ENCODE peak calls at places on chromosomes 2 and 18, in seven cellular contexts. One of them, this sample, is unnamed.

GRCh38 chr2:102050854-102051391 is 59.2 kb downstream of the IL1R2 start:
- DNase-seq in fibroblast of pulmonary artery: peak; percentile 99
- DNase-seq in brain microvascular endothelial cell: peak; percentile 83
- DNase-seq in natural killer cell: no peak
- DNase-seq in AG09309: no peak
- DNase-seq in heart left ventricle: peak; percentile 85
- DNase-seq in left ventricle myocardium inferior: peak; percentile 89
- DNase-seq in this sample: no peak

GRCh38 chr2:182744490-182744889 is 28.4 kb downstream of the DNAJC10 start:
- DNase-seq in natural killer cell: no peak
- DNase-seq in fibroblast of pulmonary artery: peak; percentile 45
- DNase-seq in heart left ventricle: no peak
- DNase-seq in brain microvascular endothelial cell: no peak
- DNase-seq in AG09309: peak; percentile 13
- DNase-seq in left ventricle myocardium inferior: no peak
- DNase-seq in this sample: no peak

GRCh38 chr18:26745288-26745975 is 120.1 kb downstream of the AQP4 start:
- DNase-seq in heart left ventricle: no peak
- DNase-seq in fibroblast of pulmonary artery: no peak
- DNase-seq in AG09309: no peak
- DNase-seq in left ventricle myocardium inferior: no peak
- DNase-seq in natural killer cell: no peak
- DNase-seq in brain microvascular endothelial cell: no peak
- DNase-seq in this sample: no peak

GRCh38 chr2:74029719-74030397 is 45.1 kb downstream of the TET3 start:
- DNase-seq in left ventricle myocardium inferior: no peak
- DNase-seq in heart left ventricle: no peak
- DNase-seq in brain microvascular endothelial cell: no peak
- DNase-seq in AG09309: no peak
- DNase-seq in natural killer cell: no peak
- DNase-seq in fibroblast of pulmonary artery: no peak
- DNase-seq in this sample: no peak

GRCh38 chr2:20349457-20350034 is 1.1 kb downstream of the PUM2 start:
- DNase-seq in heart left ventricle: no peak
- DNase-seq in natural killer cell: no peak
- DNase-seq in AG09309: no peak
- DNase-seq in left ventricle myocardium inferior: no peak
- DNase-seq in brain microvascular endothelial cell: no peak
- DNase-seq in fibroblast of pulmonary artery: no peak
- DNase-seq in this sample: no peak

GRCh38 chr2:152174574-152174973 is 989 bp downstream of the STAM2 start:
- DNase-seq in left ventricle myocardium inferior: no peak
- DNase-seq in brain microvascular endothelial cell: no peak
- DNase-seq in fibroblast of pulmonary artery: no peak
- DNase-seq in natural killer cell: no peak
- DNase-seq in AG09309: no peak
- DNase-seq in heart left ventricle: no peak
- DNase-seq in this sample: no peak

GRCh38 chr2:25279091-25279651 is 62.6 kb downstream of the DNMT3A start:
- DNase-seq in fibroblast of pulmonary artery: peak; percentile 33
- DNase-seq in AG09309: no peak
- DNase-seq in natural killer cell: no peak
- DNase-seq in brain microvascular endothelial cell: no peak
- DNase-seq in heart left ventricle: peak; percentile 74
- DNase-seq in left ventricle myocardium inferior: peak; percentile 73
- DNase-seq in this sample: no peak

GRCh38 chr18:46915800-46916550 is 1.3 kb downstream of the PIAS2 start:
- DNase-seq in natural killer cell: no peak
- DNase-seq in brain microvascular endothelial cell: no peak
- DNase-seq in AG09309: no peak
- DNase-seq in fibroblast of pulmonary artery: no peak
- DNase-seq in left ventricle myocardium inferior: no peak
- DNase-seq in heart left ventricle: no peak
- DNase-seq in this sample: no peak

GRCh38 chr2:41294331-41294730 is 753.5 kb upstream of the PKDCC start:
- DNase-seq in left ventricle myocardium inferior: no peak
- DNase-seq in fibroblast of pulmonary artery: peak; percentile 6
- DNase-seq in natural killer cell: no peak
- DNase-seq in heart left ventricle: peak; percentile 14
- DNase-seq in AG09309: no peak
- DNase-seq in brain microvascular endothelial cell: peak; percentile 56
- DNase-seq in this sample: no peak

GRCh38 chr2:138020432-138020831 is 56.2 kb downstream of the HNMT start:
- DNase-seq in heart left ventricle: no peak
- DNase-seq in fibroblast of pulmonary artery: no peak
- DNase-seq in left ventricle myocardium inferior: no peak
- DNase-seq in AG09309: no peak
- DNase-seq in brain microvascular endothelial cell: no peak
- DNase-seq in natural killer cell: no peak
- DNase-seq in this sample: no peak

GRCh38 chr2:205187731-205188130 is 494.6 kb upstream of the NRP2 start:
- DNase-seq in heart left ventricle: no peak
- DNase-seq in brain microvascular endothelial cell: no peak
- DNase-seq in left ventricle myocardium inferior: no peak
- DNase-seq in fibroblast of pulmonary artery: peak; percentile 8
- DNase-seq in AG09309: no peak
- DNase-seq in natural killer cell: no peak
- DNase-seq in this sample: no peak

GRCh38 chr2:194087569-194087968 is 1569.5 kb upstream of the SLC39A10 start:
- DNase-seq in left ventricle myocardium inferior: no peak
- DNase-seq in natural killer cell: no peak
- DNase-seq in AG09309: no peak
- DNase-seq in brain microvascular endothelial cell: no peak
- DNase-seq in heart left ventricle: no peak
- DNase-seq in fibroblast of pulmonary artery: peak; percentile 64
- DNase-seq in this sample: no peak

GRCh38 chr18:1383465-1383864 is 478.8 kb downstream of the ADCYAP1 start:
- DNase-seq in fibroblast of pulmonary artery: no peak
- DNase-seq in AG09309: no peak
- DNase-seq in left ventricle myocardium inferior: no peak
- DNase-seq in natural killer cell: no peak
- DNase-seq in brain microvascular endothelial cell: no peak
- DNase-seq in heart left ventricle: no peak
- DNase-seq in this sample: no peak

DNA sequence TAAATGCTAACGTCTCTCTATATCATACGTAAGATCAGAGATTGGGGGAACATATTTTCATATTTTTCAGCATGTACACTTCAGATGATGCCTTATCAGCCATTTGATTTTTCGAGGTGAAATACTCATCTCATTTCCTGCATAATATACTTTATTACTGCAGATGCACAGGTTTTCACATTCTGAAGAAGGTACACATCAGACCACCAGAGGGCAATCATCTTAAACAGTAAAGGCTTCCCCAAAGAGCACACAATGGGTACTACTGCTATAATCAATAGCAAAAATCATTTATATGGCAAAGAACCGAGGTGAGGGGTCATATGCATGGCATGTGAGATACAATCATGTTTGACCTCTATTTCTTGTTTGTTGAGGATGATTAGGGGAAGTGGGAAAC is 118.9 kb downstream of the EPB41L3 start:
- DNase-seq in fibroblast of pulmonary artery: peak; percentile 64
- DNase-seq in AG09309: no peak
- DNase-seq in natural killer cell: no peak
- DNase-seq in left ventricle myocardium inferior: no peak
- DNase-seq in brain microvascular endothelial cell: peak; percentile 39
- DNase-seq in heart left ventricle: no peak
- DNase-seq in this sample: no peak
- TF ChIP-seq CTCF in fibroblast of pulmonary artery: peak; percentile 71
- TF ChIP-seq CTCF in AG09309: peak; percentile 48
- TF ChIP-seq CTCF in natural killer cell: peak; percentile 16
- TF ChIP-seq CTCF in left ventricle myocardium inferior: peak; percentile 46
- TF ChIP-seq CTCF in brain microvascular endothelial cell: peak; percentile 58
- TF ChIP-seq CTCF in heart left ventricle: peak; percentile 48
- TF ChIP-seq CTCF in this sample: peak; percentile 82

GRCh38 chr2:226703501-226703900 is 96.1 kb downstream of the IRS1 start:
- DNase-seq in fibroblast of pulmonary artery: no peak
- DNase-seq in natural killer cell: no peak
- DNase-seq in left ventricle myocardium inferior: no peak
- DNase-seq in AG09309: no peak
- DNase-seq in brain microvascular endothelial cell: no peak
- DNase-seq in heart left ventricle: no peak
- DNase-seq in this sample: no peak

GRCh38 chr2:226701052-226701451 is 98.6 kb downstream of the IRS1 start:
- DNase-seq in brain microvascular endothelial cell: peak; percentile 41
- DNase-seq in left ventricle myocardium inferior: no peak
- DNase-seq in natural killer cell: no peak
- DNase-seq in fibroblast of pulmonary artery: peak; percentile 74
- DNase-seq in heart left ventricle: no peak
- DNase-seq in AG09309: peak; percentile 99
- DNase-seq in this sample: no peak

GRCh38 chr2:226698671-226699070 is 100.9 kb downstream of the IRS1 start:
- DNase-seq in fibroblast of pulmonary artery: no peak
- DNase-seq in AG09309: no peak
- DNase-seq in heart left ventricle: no peak
- DNase-seq in brain microvascular endothelial cell: no peak
- DNase-seq in left ventricle myocardium inferior: no peak
- DNase-seq in natural killer cell: no peak
- DNase-seq in this sample: no peak

GRCh38 chr2:226694910-226695309 is 104.7 kb downstream of the IRS1 start:
- DNase-seq in heart left ventricle: no peak
- DNase-seq in fibroblast of pulmonary artery: no peak
- DNase-seq in brain microvascular endothelial cell: no peak
- DNase-seq in natural killer cell: no peak
- DNase-seq in AG09309: no peak
- DNase-seq in left ventricle myocardium inferior: no peak
- DNase-seq in this sample: no peak

GRCh38 chr2:226699321-226699720 is 100.3 kb downstream of the IRS1 start:
- DNase-seq in heart left ventricle: peak; percentile 82
- DNase-seq in fibroblast of pulmonary artery: peak; percentile 63
- DNase-seq in natural killer cell: no peak
- DNase-seq in left ventricle myocardium inferior: peak; percentile 70
- DNase-seq in brain microvascular endothelial cell: peak; percentile 59
- DNase-seq in AG09309: no peak
- DNase-seq in this sample: no peak
- TF ChIP-seq CTCF in heart left ventricle: peak; percentile 31
- TF ChIP-seq CTCF in fibroblast of pulmonary artery: peak; percentile 10
- TF ChIP-seq CTCF in natural killer cell: no peak
- TF ChIP-seq CTCF in left ventricle myocardium inferior: peak; percentile 26
- TF ChIP-seq CTCF in brain microvascular endothelial cell: peak; percentile 46
- TF ChIP-seq CTCF in AG09309: peak; percentile 7
- TF ChIP-seq CTCF in this sample: no peak

GRCh38 chr2:30503007-30503691 is 56.1 kb downstream of the LCLAT1 start:
- DNase-seq in natural killer cell: no peak
- DNase-seq in brain microvascular endothelial cell: no peak
- DNase-seq in fibroblast of pulmonary artery: peak; percentile 48
- DNase-seq in left ventricle myocardium inferior: no peak
- DNase-seq in AG09309: no peak
- DNase-seq in heart left ventricle: no peak
- DNase-seq in this sample: no peak
- TF ChIP-seq CTCF in natural killer cell: peak; percentile 54
- TF ChIP-seq CTCF in brain microvascular endothelial cell: peak; percentile 20
- TF ChIP-seq CTCF in fibroblast of pulmonary artery: peak; percentile 27
- TF ChIP-seq CTCF in left ventricle myocardium inferior: peak; percentile 42
- TF ChIP-seq CTCF in AG09309: peak; percentile 14
- TF ChIP-seq CTCF in heart left ventricle: peak; percentile 33
- TF ChIP-seq CTCF in this sample: peak; percentile 71

DNA sequence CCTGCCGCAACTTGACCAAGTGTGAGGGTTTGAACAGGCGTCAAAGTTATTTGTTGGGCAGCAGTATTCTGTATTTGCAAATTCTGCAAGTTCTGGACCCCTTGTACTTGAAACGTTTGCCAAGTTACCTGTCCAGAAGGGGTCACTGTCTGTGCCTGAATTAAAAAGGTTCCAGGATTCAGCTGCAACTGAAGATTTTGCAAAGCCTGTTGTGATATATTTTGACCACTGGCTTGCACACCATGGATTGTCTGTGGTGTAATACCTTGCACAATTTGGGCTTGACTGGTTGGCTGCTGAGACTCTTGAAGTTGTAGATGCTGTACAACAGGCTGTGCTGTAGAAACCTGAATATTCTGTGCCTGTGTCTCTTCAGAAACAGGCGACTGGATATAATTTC is 10.2 kb downstream of the SP3 start:
- DNase-seq in brain microvascular endothelial cell: no peak
- DNase-seq in AG09309: no peak
- DNase-seq in left ventricle myocardium inferior: no peak
- DNase-seq in heart left ventricle: no peak
- DNase-seq in natural killer cell: no peak
- DNase-seq in fibroblast of pulmonary artery: no peak
- DNase-seq in this sample: no peak
- TF ChIP-seq CTCF in brain microvascular endothelial cell: no peak
- TF ChIP-seq CTCF in AG09309: no peak
- TF ChIP-seq CTCF in left ventricle myocardium inferior: no peak
- TF ChIP-seq CTCF in heart left ventricle: no peak
- TF ChIP-seq CTCF in natural killer cell: no peak
- TF ChIP-seq CTCF in fibroblast of pulmonary artery: no peak
- TF ChIP-seq CTCF in this sample: no peak

This sample was measured in chondrocyte.